ENCODE peak calls at places on chromosomes 6 and 20, in four cellular contexts. Z is HCEC 1CT, Y is Right ventricle myocardium inferior, T is non-pigmented ciliary epithelial cell. K is an unnamed sample.

GRCh38 chr20:19284400-19285178 is 72.1 kb downstream of the SLC24A3 start:
- DNase-seq in Z (no peak), Y (no peak), T (no peak), K (no peak)

GRCh38 chr6:35049885-35050284 is 91.3 kb downstream of the TCP11 start:
- DNase-seq in Z (peak), Y (peak), T (no peak), K (no peak)

GRCh38 chr6:28563420-28564095 is 37.9 kb downstream of the GPX5 start:
- DNase-seq in Z (no peak), Y (no peak), T (no peak), K (no peak)

GRCh38 chr20:49989234-49990065 is 6.7 kb downstream of the SNAI1 start:
- DNase-seq in Z (peak), Y (no peak), T (no peak), K (peak)

GRCh38 chr20:35359335-35359997 is 52.3 kb downstream of the UQCC1 start:
- DNase-seq in Z (no peak), Y (no peak), T (no peak), K (no peak)

GRCh38 chr6:29451471-29452193 is 5.2 kb downstream of the OR11A1 start:
- DNase-seq in Z (no peak), Y (no peak), T (no peak), K (peak)

GRCh38 chr20:47311211-47311610 is 45.3 kb downstream of the ZMYND8 start:
- DNase-seq in Z (no peak), Y (no peak), T (no peak), K (no peak)

GRCh38 chr20:40203032-40203431 is 486.0 kb downstream of the MAFB start:
- DNase-seq in Z (no peak), Y (no peak), T (no peak), K (no peak)

GRCh38 chr6:158762787-158763439 is 56.3 kb downstream of the EZR start:
- DNase-seq in Z (no peak), Y (no peak), T (no peak), K (no peak)

GRCh38 chr20:32336918-32337347 is 21.2 kb upstream of the ASXL1 start:
- DNase-seq in Z (peak), Y (no peak), T (no peak), K (no peak)

GRCh38 chr20:62899633-62900051 is 26.7 kb downstream of the DIDO1 start:
- DNase-seq in Z (no peak), Y (no peak), T (no peak), K (no peak)

GRCh38 chr6:6657820-6658217 is 69.3 kb downstream of the LY86 start:
- DNase-seq in Z (no peak), Y (no peak), T (no peak), K (no peak)

GRCh38 chr20:3663858-3664257 is 659 bp upstream of the GFRA4 start:
- DNase-seq in Z (no peak), Y (no peak), T (no peak), K (no peak)

GRCh38 chr20:34401741-34402455 is 38.8 kb downstream of the ITCH start:
- DNase-seq in Z (no peak), Y (no peak), T (no peak), K (no peak)

GRCh38 chr20:49886571-49887203 is 28.6 kb downstream of the SPATA2 start:
- DNase-seq in Z (no peak), Y (no peak), T (no peak), K (no peak)

GRCh38 chr6:33683051-33683571 is 28.4 kb downstream of the UQCC2 start:
- DNase-seq in Z (no peak), Y (no peak), T (no peak), K (no peak)

GRCh38 chr6:89976141-89977020 is 82.1 kb downstream of the GJA10 start:
- DNase-seq in Z (no peak), Y (no peak), T (no peak), K (no peak)

GRCh38 chr6:1045239-1045638 is 266.7 kb upstream of the FOXQ1 start:
- DNase-seq in Z (no peak), Y (no peak), T (no peak), K (no peak)

GRCh38 chr6:7138921-7139358 is 31.2 kb downstream of the RREB1 start:
- DNase-seq in Z (no peak), Y (no peak), T (no peak), K (no peak)

GRCh38 chr20:13862245-13862644 is 77.4 kb downstream of the NDUFAF5 start:
- DNase-seq in Z (no peak), Y (no peak), T (no peak), K (no peak)

GRCh38 chr6:98044168-98044567 is 761.2 kb upstream of the MMS22L start:
- DNase-seq in Z (no peak), Y (no peak), T (no peak), K (no peak)

GRCh38 chr6:166596741-166597507 is 10.4 kb upstream of the RAMACL start:
- DNase-seq in Z (no peak), Y (no peak), T (no peak), K (no peak)

GRCh38 chr20:55592866-55593265 is 412.5 kb downstream of the CBLN4 start:
- DNase-seq in Z (no peak), Y (no peak), T (no peak), K (no peak)

GRCh38 chr20:17863577-17864292 is 104.9 kb downstream of the SNX5 start:
- DNase-seq in Z (peak), Y (no peak), T (no peak), K (no peak)

GRCh38 chr20:12394786-12395185 is 477.1 kb downstream of the BTBD3 start:
- DNase-seq in Z (peak), Y (no peak), T (no peak), K (no peak)

GRCh38 chr6:154356118-154356517 is 485 bp downstream of the IPCEF1 start:
- DNase-seq in Z (no peak), Y (no peak), T (no peak), K (no peak)

GRCh38 chr6:109453594-109454482 is 1.7 kb downstream of the MICAL1 start:
- DNase-seq in Z (no peak), Y (no peak), T (no peak), K (no peak)

GRCh38 chr20:43914697-43915208 is at the start of gene TOX2:
- DNase-seq in Z (peak), Y (no peak), T (no peak), K (no peak)

GRCh38 chr6:136550330-136551071 is at the start of gene MAP7:
- DNase-seq in Z (peak), Y (peak), T (no peak), K (no peak)

GRCh38 chr20:33313686-33314314 is 30.8 kb downstream of the BPIFB1 start:
- DNase-seq in Z (no peak), Y (no peak), T (no peak), K (no peak)

GRCh38 chr20:33490023-33490933 is at the start of gene CBFA2T2:
- DNase-seq in Z (peak), Y (peak), T (no peak), K (peak)

K was measured in HS-5.